ENCODE peak calls at places on chromosomes 4 and X, in nine cellular contexts. V is adipocyte; Q is left ventricle myocardium inferior; B is aorta; D is A549; X is uterus; N is mucosa of descending colon; S is mammary epithelial cell; K is CD8-positive, alpha-beta memory T cell. Y is an unnamed sample. For H3K9me3, the result is how much of the 10 kb centered on the place peaks cover.

GRCh38 chr4:181157647-181158046 is 1085.6 kb upstream of the TENM3 start:
- DNase-seq in Q (no peak), N (no peak), V (no peak), D (no peak), B (no peak), S (no peak), X (no peak), K (no peak), Y (no peak)

GRCh38 chrX:9569875-9570274 is 105.0 kb downstream of the TBL1X start:
- DNase-seq in Q (no peak), K (no peak), N (no peak), X (no peak), S (no peak), B (no peak), D (no peak), V (no peak), Y (no peak)

GRCh38 chr4:3440011-3440410 is 1.8 kb upstream of the HGFAC start:
- DNase-seq in D (no peak), S (no peak), V (peak), N (peak), X (no peak), K (no peak), Q (no peak), B (no peak), Y (no peak)

GRCh38 chr4:51906167-51906647 is 63.3 kb downstream of the DCUN1D4 start:
- DNase-seq in S (no peak), D (no peak), B (no peak), N (no peak), K (no peak), Q (no peak), X (no peak), V (no peak), Y (no peak)

GRCh38 chr4:8435656-8436121 is 4.8 kb downstream of the ACOX3 start:
- DNase-seq in Q (no peak), B (no peak), D (no peak), X (no peak), S (peak), N (no peak), K (peak), V (peak), Y (no peak)

GRCh38 chr4:100302061-100303026 is 112.1 kb upstream of the DDIT4L start:
- DNase-seq in B (peak), V (peak), S (no peak), K (no peak), X (no peak), Q (no peak), N (no peak), D (no peak), Y (no peak)

GRCh38 chr4:88841635-88842034 is 144.0 kb upstream of the NAP1L5 start:
- DNase-seq in D (no peak), K (no peak), N (no peak), X (no peak), B (no peak), S (no peak), V (peak), Q (no peak), Y (no peak)

GRCh38 chrX:144040793-144041192 is 156.9 kb downstream of the UBE2NL start:
- DNase-seq in B (no peak), K (no peak), N (no peak), Q (no peak), D (no peak), X (no peak), V (no peak), S (no peak), Y (no peak)

GRCh38 chrX:110066488-110067225 is 63.7 kb downstream of the TMEM164 start:
- DNase-seq in V (no peak), N (no peak), Q (no peak), S (no peak), X (no peak), D (no peak), K (no peak), B (no peak), Y (no peak)

GRCh38 chr4:101621120-101621519 is 169.4 kb upstream of the BANK1 start:
- DNase-seq in B (no peak), X (no peak), N (no peak), K (no peak), S (no peak), Q (no peak), V (peak), D (no peak), Y (no peak)

GRCh38 chrX:44872319-44872816 is 620 bp upstream of the KDM6A start:
- DNase-seq in S (peak), D (no peak), V (peak), K (no peak), X (no peak), B (peak), N (peak), Q (no peak), Y (peak)

GRCh38 chrX:437636-438390 is 51.1 kb upstream of the PPP2R3B start:
- DNase-seq in Q (no peak), N (peak), X (no peak), K (no peak), D (no peak), S (peak), V (no peak), B (peak), Y (no peak)

GRCh38 chr4:44927361-44928061 is 201.2 kb upstream of the GNPDA2 start:
- DNase-seq in K (no peak), V (peak), Q (no peak), S (peak), D (peak), X (no peak), N (no peak), B (no peak), Y (no peak)

GRCh38 chr4:37381040-37381668 is 136.6 kb downstream of the NWD2 start:
- DNase-seq in Q (no peak), X (no peak), D (no peak), N (no peak), S (no peak), V (no peak), B (no peak), K (no peak), Y (no peak)

GRCh38 chr4:78747328-78747946 is 28.7 kb upstream of the BMP2K start:
- DNase-seq in S (no peak), X (no peak), K (no peak), Q (no peak), D (no peak), V (peak), N (no peak), B (no peak), Y (no peak)

GRCh38 chr4:138890921-138891570 is 124.5 kb upstream of the NOCT start:
- DNase-seq in N (no peak), D (no peak), K (no peak), S (no peak), X (no peak), B (no peak), Q (no peak), V (no peak), Y (no peak)

GRCh38 chr4:176376032-176376614 is 56.4 kb downstream of the SPCS3 start:
- DNase-seq in B (no peak), K (no peak), X (no peak), S (no peak), N (no peak), D (peak), Q (no peak), V (peak), Y (no peak)

GRCh38 chr4:76485450-76485849 is 50.4 kb downstream of the SHROOM3 start:
- DNase-seq in S (peak), D (no peak), X (no peak), V (no peak), K (no peak), N (no peak), B (no peak), Q (no peak), Y (no peak)

GRCh38 chr4:165464813-165465381 is 86.1 kb downstream of the CPE start:
- DNase-seq in B (no peak), S (no peak), X (no peak), D (peak), K (peak), V (peak), Q (no peak), N (no peak), Y (no peak)

GRCh38 chr4:16079046-16079445 is 4.8 kb downstream of the PROM1 start:
- DNase-seq in V (peak), Q (no peak), X (no peak), K (no peak), S (peak), D (no peak), B (no peak), N (no peak), Y (no peak)

GRCh38 chr4:743463-744211 is 38.0 kb downstream of the PCGF3 start:
- DNase-seq in Q (no peak), V (peak), N (peak), X (no peak), K (no peak), S (no peak), D (no peak), B (no peak), Y (no peak)

GRCh38 chr4:6198278-6198677 is 2.1 kb downstream of the JAKMIP1 start:
- DNase-seq in N (no peak), D (no peak), Q (no peak), S (no peak), V (no peak), X (no peak), K (peak), B (no peak), Y (no peak)

GRCh38 chr4:6962211-6963041 is 52.8 kb downstream of the TBC1D14 start:
- DNase-seq in K (no peak), B (no peak), S (no peak), Q (no peak), N (peak), D (no peak), V (no peak), X (no peak), Y (no peak)

GRCh38 chrX:4263005-4263404 is 549.6 kb upstream of the PRKX start:
- DNase-seq in N (no peak), Q (no peak), K (no peak), V (peak), S (no peak), B (no peak), D (peak), X (no peak), Y (no peak)

GRCh38 chr4:174036111-174036510 is 247.4 kb downstream of the FBXO8 start:
- DNase-seq in B (no peak), Q (no peak), D (no peak), N (no peak), X (no peak), S (no peak), V (no peak), K (no peak), Y (no peak)

GRCh38 chrX:96182366-96182765 is 502.3 kb upstream of the DIAPH2 start:
- DNase-seq in B (no peak), Q (no peak), V (no peak), K (no peak), N (peak), X (no peak), D (peak), S (peak), Y (no peak)

GRCh38 chr4:73589887-73590801 is 30.1 kb downstream of the RASSF6 start:
- DNase-seq in X (no peak), K (no peak), D (no peak), Q (no peak), B (no peak), N (no peak), S (no peak), V (peak), Y (no peak)

GRCh38 chr4:151766691-151767090 is 5.9 kb upstream of the GATB start:
- DNase-seq in D (peak), X (no peak), N (peak), B (no peak), S (peak), Q (no peak), K (no peak), V (no peak), Y (no peak)

GRCh38 chr4:13193662-13194061 is 290.5 kb downstream of the RAB28 start:
- DNase-seq in S (no peak), V (no peak), Q (no peak), N (no peak), K (no peak), B (no peak), X (no peak), D (peak), Y (no peak)

GRCh38 chrX:129522184-129523059 is 868 bp downstream of the SMARCA1 start:
- DNase-seq in B (peak), S (peak), N (peak), X (peak), Q (peak), K (no peak), V (peak), D (peak), Y (no peak)

GRCh38 chr4:128517096-128517738 is 229.6 kb upstream of the PGRMC2 start:
- DNase-seq in Q (no peak), K (no peak), N (no peak), X (no peak), S (no peak), V (peak), D (no peak), B (no peak), Y (no peak)

GRCh38 chrX:125710403-125711062 is 390.9 kb downstream of the TEX13C start:
- DNase-seq in Q (no peak), N (no peak), D (no peak), K (no peak), S (no peak), X (no peak), B (no peak), V (no peak), Y (no peak)

GRCh38 chr4:2962614-2963184 is 507 bp downstream of the NOP14 start:
- DNase-seq in V (peak), B (peak), N (no peak), K (no peak), S (no peak), X (no peak), Q (no peak), D (peak), Y (no peak)

GRCh38 chrX:148649145-148649645 is 148.8 kb downstream of the AFF2 start:
- DNase-seq in X (no peak), D (no peak), S (peak), B (no peak), Q (no peak), N (no peak), K (no peak), V (no peak), Y (no peak)

GRCh38 chrX:28058906-28059305 is 77.7 kb upstream of the DCAF8L1 start:
- DNase-seq in V (no peak), X (no peak), K (no peak), N (peak), Q (no peak), S (no peak), B (no peak), D (no peak), Y (no peak)

GRCh38 chr4:65508169-65508568 is 162.1 kb downstream of the EPHA5 start:
- DNase-seq in K (no peak), Q (no peak), B (no peak), X (no peak), V (peak), N (no peak), D (peak), S (peak), Y (no peak)

GRCh38 chr4:94798808-94799207 is 41.1 kb downstream of the BMPR1B start:
- DNase-seq in K (no peak), S (peak), B (no peak), Q (no peak), D (no peak), X (no peak), V (peak), N (no peak), Y (no peak)

GRCh38 chr4:60857354-60857753 is 342.8 kb upstream of the ADGRL3 start:
- DNase-seq in S (no peak), D (no peak), V (no peak), Q (no peak), B (no peak), X (no peak), N (no peak), K (no peak), Y (no peak)

DNA sequence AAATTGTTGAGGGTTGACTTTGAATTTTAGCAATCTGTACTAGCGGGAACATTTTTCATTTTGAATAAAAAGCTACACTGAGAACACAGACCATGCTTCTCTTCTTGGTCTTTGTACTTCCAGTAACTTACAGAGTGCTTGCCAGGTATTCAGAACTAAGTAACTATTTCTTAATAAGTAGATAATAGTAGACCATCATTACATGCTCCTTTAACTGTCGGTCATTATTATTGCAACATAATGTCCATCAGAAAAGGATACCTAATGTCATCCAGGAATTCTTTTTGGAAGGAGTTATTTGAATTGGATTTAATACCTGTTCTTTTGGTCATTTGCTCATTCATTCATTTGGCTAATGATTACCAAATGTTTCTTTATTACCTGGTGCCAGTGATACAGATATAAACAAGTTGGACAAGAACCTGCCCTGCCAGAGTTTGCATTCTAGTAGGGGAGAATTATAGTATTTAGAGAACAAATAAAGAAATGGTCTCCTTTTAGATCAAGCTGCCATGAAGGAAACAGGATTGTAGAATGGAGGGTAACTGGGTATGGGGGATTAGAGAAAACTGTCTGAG is 32.7 kb downstream of the CWH43 start:
- DNase-seq in Q (no peak), V (no peak), D (no peak), N (no peak), K (no peak), X (no peak), B (no peak), S (no peak), Y (no peak)
- H3K9me3 ChIP-seq in Q (under half), V (under half), D (under half), N (under half), K (under half), X (under half), B (under half), S (under half), Y (under half)

GRCh38 chrX:40908026-40908425 is 172.7 kb upstream of the MED14 start:
- DNase-seq in B (no peak), D (no peak), Q (no peak), K (no peak), N (no peak), S (no peak), V (no peak), X (no peak), Y (no peak)

GRCh38 chrX:40912166-40912565 is 173.1 kb upstream of the USP9X start:
- DNase-seq in D (no peak), V (no peak), X (no peak), S (no peak), B (no peak), K (no peak), N (no peak), Q (no peak), Y (no peak)

GRCh38 chrX:40908857-40909475 is 173.6 kb upstream of the MED14 start:
- DNase-seq in Q (no peak), X (no peak), K (no peak), D (no peak), S (peak), B (no peak), N (no peak), V (peak), Y (no peak)

DNA sequence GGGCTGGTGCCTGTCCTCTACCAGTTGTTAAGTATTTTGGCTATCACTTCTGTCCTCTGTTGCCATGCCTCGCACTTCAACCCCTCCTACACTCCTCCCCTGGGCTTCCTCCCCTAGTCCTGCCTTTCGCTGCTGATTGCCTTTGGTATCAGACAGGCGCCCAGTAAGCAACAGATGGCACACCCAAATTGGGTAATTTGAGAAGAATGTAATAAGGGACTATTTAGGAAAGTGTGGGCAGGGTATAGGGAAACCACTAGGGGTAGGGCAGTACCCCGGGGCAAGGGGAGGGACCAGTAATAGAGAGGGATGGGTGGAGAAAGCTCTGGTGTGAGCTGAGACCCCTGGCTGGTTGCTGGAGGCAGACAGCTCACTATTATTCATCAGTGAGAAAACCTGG is 172.7 kb upstream of the USP9X start:
- DNase-seq in K (no peak), N (no peak), S (peak), Q (no peak), B (no peak), D (no peak), V (no peak), X (no peak), Y (no peak)
- H3K9me3 ChIP-seq in K (under half), N (under half), S (under half), Q (under half), B (under half), D (under half), V (under half), X (under half), Y (under half)

DNA sequence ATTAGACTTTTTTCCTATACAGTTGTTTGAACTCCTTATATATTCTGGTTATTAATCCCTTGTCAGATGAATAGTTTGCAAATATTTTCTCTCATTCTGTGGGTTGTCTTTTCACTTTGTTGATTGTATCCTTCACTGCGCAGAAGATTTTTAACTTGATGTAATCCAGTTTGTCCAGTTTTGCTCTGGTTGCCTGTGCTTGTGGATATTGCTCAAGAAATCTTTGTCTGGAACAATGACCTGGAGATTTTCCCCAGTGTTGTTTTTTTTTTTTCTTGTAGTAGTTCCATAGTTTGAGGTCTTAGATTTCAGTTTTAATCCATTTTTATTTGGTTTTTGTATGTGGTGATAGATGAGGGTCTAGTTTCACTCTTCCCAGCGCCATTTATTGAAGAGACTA is 289.8 kb upstream of the SPOCK3 start:
- DNase-seq in X (no peak), D (no peak), V (no peak), N (no peak), Q (no peak), S (no peak), K (no peak), B (no peak), Y (no peak)
- H3K9me3 ChIP-seq in X (under half), D (under half), V (under half), N (under half), Q (under half), S (under half), K (under half), B (under half), Y (under half)

GRCh38 chrX:54933150-54933826 is 12.7 kb downstream of the TRO start:
- DNase-seq in S (no peak), X (no peak), Q (no peak), N (no peak), V (no peak), D (no peak), B (no peak), K (no peak), Y (no peak)
- H3K9me3 ChIP-seq in S (under half), X (under half), Q (under half), N (under half), V (under half), D (under half), B (under half), K (under half), Y (under half)